ENCODE peak calls at places on chromosome 19, in five cellular contexts. S, J, E, L and I are unnamed samples. For H3K36me3, the result is how much of the 10 kb centered on the place peaks cover.

GRCh38 chr19:29687244-29687896 is 22.1 kb downstream of the PLEKHF1 start:
- DNase-seq in S (no peak), J (no peak), E (no peak), L (peak), I (no peak)

GRCh38 chr19:2365201-2365970 is 5.3 kb downstream of the TMPRSS9 start:
- DNase-seq in S (no peak), J (no peak), E (no peak), L (no peak), I (no peak)

GRCh38 chr19:2775556-2776430 is 7.3 kb downstream of the SGTA start:
- DNase-seq in S (peak), J (peak), E (peak), L (peak), I (peak)

GRCh38 chr19:52343548-52343947 is 7.5 kb downstream of the ZNF610 start:
- DNase-seq in S (no peak), J (no peak), E (peak), L (peak), I (peak)

GRCh38 chr19:17655751-17656480 is 32.2 kb downstream of the UNC13A start:
- DNase-seq in S (no peak), J (no peak), E (no peak), L (no peak), I (no peak)

GRCh38 chr19:8446055-8446709 is 1.4 kb downstream of the HNRNPM start:
- DNase-seq in S (no peak), J (no peak), E (no peak), L (no peak), I (no peak)

GRCh38 chr19:18234194-18234593 is 8.0 kb upstream of the PDE4C start:
- DNase-seq in S (no peak), J (no peak), E (no peak), L (no peak), I (no peak)

GRCh38 chr19:39403331-39404312 is 3.0 kb upstream of the ZFP36 start:
- DNase-seq in S (peak), J (peak), E (peak), L (peak), I (peak)

GRCh38 chr19:10913716-10914340 is 14.6 kb downstream of the YIPF2 start:
- DNase-seq in S (no peak), J (no peak), E (no peak), L (no peak), I (no peak)

GRCh38 chr19:2043269-2043641 is 7.8 kb downstream of the MKNK2 start:
- DNase-seq in S (no peak), J (no peak), E (no peak), L (peak), I (no peak)

GRCh38 chr19:55626350-55626749 is 2.0 kb upstream of the ZNF784 start:
- DNase-seq in S (no peak), J (no peak), E (no peak), L (no peak), I (no peak)

GRCh38 chr19:342128-342455 is 2.5 kb downstream of the MIER2 start:
- DNase-seq in S (no peak), J (no peak), E (no peak), L (no peak), I (no peak)
- H3K36me3 ChIP-seq in S (under half), J (under half), E (under half), L (under half), I (under half)

DNA sequence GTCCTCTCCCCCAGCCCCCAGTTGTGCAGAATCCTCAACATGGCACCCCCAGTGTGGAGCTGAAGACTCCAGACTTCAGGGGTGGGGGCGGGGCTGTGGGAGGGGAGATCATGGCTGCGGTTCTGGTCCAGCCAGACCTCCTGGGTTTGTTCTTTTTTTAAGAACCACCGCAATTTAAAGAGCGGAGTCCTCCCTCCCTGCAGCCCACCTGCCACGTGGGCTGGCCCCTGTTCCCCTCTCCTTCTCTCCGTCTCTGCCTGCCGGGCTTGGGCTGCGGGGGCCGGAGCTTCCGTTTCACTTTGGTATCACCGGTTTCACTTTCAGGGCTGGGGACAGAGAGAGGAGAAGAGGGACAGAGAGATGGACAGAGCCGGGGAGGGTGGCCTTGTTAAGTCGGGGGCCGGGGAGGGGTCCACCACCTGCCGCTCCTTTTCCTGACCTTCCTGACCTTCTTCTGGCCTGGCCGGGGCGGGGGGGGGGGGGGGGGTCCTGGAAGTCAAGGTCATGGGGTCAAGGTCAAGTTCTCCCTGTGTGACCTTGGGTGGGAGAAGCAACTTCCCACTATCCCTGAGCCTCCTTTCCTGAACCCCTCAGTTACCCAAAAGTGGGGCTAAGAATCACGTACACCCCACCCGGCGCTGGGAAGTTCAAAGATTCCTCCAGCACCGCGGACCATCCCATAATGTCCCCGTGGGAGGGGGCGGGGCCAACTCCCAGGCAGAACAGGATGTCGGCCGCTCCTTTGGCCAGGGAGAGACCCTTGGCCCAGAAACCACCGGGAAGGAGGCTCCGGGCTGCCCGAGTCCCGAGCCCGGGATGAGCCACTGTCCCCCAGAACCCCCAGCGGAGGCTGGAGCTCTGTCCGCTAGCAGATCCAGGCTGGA is 11.3 kb upstream of the ZBTB7A start:
- DNase-seq in S (no peak), J (peak), E (peak), L (peak), I (peak)
- H3K27ac ChIP-seq in S (peak), J (peak), E (peak), L (peak), I (peak)

DNA sequence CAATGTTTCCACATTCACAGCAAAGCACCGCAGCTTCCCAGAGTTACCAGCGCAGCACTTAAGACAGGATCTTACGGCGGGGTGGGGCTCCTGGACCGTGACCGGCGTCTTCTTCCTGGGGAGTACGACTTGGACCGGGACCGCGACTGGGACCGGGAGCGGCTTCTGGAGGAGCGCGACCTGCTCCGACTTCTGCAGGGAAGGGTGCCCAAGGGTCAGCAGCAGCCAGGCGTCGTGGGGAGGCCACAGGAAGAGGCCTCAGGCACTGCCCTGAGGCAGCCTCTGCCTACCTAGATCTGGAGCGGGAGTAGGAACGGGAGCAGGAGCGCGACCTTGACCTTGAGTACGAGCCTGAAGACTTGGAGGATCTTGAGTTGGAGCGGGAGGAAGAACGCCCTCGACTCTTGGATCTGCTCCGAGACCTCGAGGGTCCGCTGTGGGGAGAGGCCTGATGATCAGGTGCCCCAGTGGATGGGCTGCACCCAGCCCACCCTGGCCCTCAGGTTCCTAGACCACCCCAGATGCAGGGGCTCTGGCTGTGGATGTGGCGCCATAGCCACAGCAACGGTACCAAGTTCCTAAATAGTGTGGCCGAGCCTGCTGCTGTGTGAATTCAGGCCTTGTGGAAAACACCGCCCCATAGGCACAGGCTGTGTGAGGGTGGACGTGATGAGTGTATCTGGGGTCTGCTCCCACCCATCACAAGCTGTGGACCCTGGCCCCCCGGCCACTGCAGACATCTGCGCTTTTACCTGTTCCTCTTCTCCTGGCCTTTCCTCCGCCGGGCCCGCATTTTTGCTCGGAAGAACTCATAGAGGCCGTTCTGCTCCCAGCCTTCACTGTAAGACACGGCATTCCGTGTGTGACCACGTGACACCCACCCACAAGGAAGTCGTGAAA is 21.9 kb downstream of the CHERP start:
- DNase-seq in S (no peak), J (no peak), E (no peak), L (no peak), I (no peak)
- TF ChIP-seq POLR2A in S (no peak), J (no peak), E (no peak), L (no peak), I (no peak)

DNA sequence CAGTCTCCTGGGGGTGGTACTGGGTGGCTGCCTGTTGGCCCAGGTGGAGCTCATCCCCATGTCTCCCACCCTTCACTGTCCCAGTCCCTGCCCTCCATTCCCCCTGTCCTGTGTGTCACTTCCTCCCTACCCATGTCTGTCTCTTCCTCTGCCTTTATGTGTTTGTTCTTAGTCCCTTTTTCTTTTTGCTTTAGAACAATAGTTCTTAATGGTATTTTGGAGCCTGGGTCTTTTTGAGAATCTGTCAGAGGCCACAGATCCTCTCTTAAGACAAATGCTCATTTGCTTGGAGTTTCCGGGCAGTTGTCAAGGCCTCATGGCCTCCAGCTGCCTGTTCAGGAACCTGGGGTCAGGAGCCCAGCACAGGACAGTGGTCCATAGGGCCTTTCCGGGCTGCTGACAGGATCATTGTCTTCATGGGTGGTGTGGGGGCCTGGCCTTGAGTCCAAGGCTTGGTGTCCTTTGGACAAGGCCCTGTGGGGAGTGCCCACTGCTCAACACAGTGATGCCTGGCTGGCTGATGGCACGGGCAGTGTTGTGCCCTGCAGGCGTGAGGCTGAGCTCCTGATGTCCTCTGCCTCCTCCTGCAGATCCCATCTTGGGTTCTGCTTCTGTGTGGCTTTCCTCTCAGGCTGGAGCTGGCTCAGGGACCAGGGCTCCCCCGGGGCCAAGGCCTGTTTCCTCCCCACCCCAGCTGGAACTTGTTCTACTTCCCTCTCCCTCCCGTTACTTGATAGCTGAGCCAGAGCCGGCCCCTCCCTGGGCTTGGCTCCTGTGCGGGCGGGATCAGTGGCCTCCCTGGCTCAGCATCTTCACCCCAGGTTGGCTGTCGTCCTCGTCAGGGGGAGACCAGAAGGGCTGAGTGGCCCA is 3.5 kb downstream of the EGLN2 start:
- DNase-seq in S (no peak), J (peak), E (peak), L (peak), I (peak)
- H3K36me3 ChIP-seq in S (under half), J (under half), E (under half), L (under half), I (under half)

GRCh38 chr19:34288381-34288780 is 34.0 kb downstream of the GARRE1 start:
- DNase-seq in S (no peak), J (no peak), E (no peak), L (no peak), I (no peak)
- H3K27ac ChIP-seq in S (no peak), J (no peak), E (no peak), L (no peak), I (no peak)

GRCh38 chr19:42325308-42325895 is at the start of gene MEGF8:
- DNase-seq in S (peak), J (peak), E (peak), L (peak), I (peak)
- TF ChIP-seq POLR2A in S (no peak), J (peak), E (peak), L (peak), I (peak)

DNA sequence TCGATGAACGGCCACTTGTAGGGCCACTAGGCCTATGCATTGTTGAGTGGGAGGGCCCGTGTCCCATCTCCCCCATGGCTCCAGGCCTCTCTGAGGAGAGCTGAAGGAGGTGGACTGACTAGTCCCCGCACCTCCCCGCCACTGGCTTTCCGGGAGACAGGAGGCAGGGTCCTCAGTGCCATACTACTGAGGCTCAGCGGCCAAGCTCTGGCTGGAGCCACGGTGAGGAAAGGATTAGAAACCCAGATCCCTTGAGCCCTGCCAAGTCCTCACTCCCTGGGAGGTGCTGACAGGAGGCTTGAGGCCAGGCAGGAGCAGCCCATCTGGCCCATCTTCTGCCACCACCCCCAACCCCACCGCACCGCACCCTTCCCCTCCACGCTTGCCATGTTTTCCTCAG is 29.0 kb downstream of the CCDC8 start:
- DNase-seq in S (no peak), J (no peak), E (no peak), L (no peak), I (no peak)
- H3K36me3 ChIP-seq in S (half or more), J (half or more), E (half or more), L (under half), I (under half)

DNA sequence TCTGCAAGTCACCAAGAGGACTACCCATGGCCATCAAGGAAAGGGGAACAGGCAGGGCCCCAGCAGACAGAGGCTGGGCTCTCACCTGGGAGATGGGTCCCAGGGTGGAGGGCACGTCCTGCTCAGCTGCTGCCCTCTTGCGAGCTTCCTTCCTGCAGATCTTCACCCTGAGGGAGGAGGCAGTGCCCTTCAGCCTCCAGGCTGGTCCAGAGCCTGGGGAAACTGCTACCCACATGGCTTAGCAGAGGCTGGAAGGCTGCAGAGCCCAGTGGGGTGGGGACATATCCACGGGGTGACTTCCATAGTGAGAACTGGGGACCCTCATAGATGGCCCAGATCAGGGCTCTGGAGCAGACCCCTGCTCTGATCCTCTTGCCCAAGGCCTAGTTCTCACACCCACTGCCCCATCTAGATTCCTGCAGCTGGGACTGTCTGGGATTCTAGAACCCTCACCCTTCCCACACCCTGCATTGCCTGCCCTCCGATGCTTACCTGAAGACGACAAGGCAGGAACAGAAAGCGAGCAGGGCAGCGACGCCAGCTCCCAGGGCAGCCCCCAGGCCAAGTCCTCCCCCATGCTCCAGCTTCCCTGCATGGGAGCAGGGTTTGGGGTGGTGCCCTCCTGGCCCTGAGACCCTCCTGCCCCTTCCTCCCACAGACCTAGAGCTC is 9.0 kb downstream of the SIGLEC11 start:
- DNase-seq in S (no peak), J (no peak), E (no peak), L (no peak), I (no peak)
- H3K27ac ChIP-seq in S (no peak), J (no peak), E (no peak), L (no peak), I (no peak)

DNA sequence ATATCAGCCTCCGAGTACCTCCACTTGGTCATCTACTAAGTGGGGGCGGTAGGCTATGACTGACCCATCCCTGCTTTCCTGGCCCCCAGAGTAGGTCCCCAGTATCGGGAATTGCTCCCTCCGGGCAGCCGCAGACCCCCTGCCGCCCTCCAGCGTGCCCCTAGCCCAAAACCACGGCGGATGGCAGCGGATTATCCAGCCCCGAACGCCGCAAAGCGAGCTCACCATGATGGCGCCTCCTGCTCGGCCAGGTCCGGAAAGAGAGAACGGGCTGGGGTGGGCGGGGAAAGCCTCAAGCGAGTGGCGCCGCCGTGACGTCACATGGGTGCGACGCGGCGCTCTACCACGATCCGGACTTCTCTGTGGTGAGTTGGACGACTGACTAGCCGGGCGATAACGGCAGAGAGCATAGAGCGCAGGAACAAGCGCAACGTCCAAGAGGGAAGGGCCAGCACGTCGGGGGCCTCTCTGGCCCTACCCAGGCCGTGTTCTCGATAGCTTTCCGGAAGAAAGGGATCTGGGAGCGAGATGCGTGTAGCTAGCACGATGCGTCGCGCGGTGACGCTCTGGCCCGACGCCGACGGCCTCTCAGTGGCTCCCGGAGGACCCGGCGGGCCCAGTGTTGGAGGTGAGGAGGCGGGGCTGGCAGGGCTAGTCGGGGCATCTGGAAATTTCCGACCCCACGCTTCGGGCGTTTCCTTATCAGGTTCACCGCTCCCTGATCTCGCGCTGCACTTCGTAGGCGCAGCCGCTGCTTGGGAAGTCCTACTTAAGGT is at the start of the genes RPL18 and SPHK2:
- DNase-seq in S (peak), J (peak), E (peak), L (peak), I (peak)
- TF ChIP-seq POLR2A in S (no peak), J (peak), E (no peak), L (peak), I (peak)